ENCODE peak calls at places on chromosomes 1 and 21, in nine cellular contexts. J, P, K, T, B, N, Q, F and R are unnamed samples.

GRCh38 chr1:197868751-197869501 is 33.5 kb upstream of the C1orf53 start:
- DNase-seq in F (peak), T (no peak), N (no peak), P (no peak), K (no peak), J (peak), Q (peak), B (peak), R (peak)

GRCh38 chr1:75412616-75413015 is 198.3 kb downstream of the SLC44A5 start:
- DNase-seq in J (no peak), T (no peak), P (no peak), Q (no peak), N (no peak), F (peak), K (no peak), B (no peak), R (no peak)

GRCh38 chr1:12460911-12461621 is 156.9 kb downstream of the DHRS3 start:
- DNase-seq in B (no peak), N (no peak), T (no peak), P (no peak), K (no peak), F (peak), Q (peak), J (peak), R (no peak)

GRCh38 chr1:234997201-234998173 is 131.2 kb downstream of the TOMM20 start:
- DNase-seq in B (peak), Q (peak), T (peak), K (peak), P (no peak), N (peak), J (peak), F (peak), R (peak)

GRCh38 chr1:8002329-8003320 is 23.5 kb downstream of the ERRFI1 start:
- DNase-seq in Q (no peak), F (peak), N (no peak), J (no peak), K (no peak), P (no peak), B (no peak), T (no peak), R (no peak)

GRCh38 chr1:168468042-168468809 is 75.6 kb downstream of the XCL2 start:
- DNase-seq in J (no peak), F (peak), B (no peak), P (no peak), T (no peak), N (no peak), K (no peak), Q (no peak), R (no peak)

GRCh38 chr1:239976130-239976968 is 115.3 kb upstream of the FMN2 start:
- DNase-seq in N (no peak), J (peak), P (no peak), B (peak), Q (peak), F (peak), T (no peak), K (no peak), R (peak)

GRCh38 chr1:159008744-159009188 is 941 bp upstream of the IFI16 start:
- DNase-seq in F (no peak), P (peak), K (no peak), T (no peak), Q (peak), N (no peak), B (no peak), J (peak), R (no peak)

GRCh38 chr1:150549496-150550221 is 451 bp downstream of the ADAMTSL4 start:
- DNase-seq in N (no peak), J (no peak), F (no peak), K (no peak), Q (peak), T (peak), B (no peak), P (no peak), R (no peak)

GRCh38 chr1:219385786-219386427 is 212.2 kb downstream of the LYPLAL1 start:
- DNase-seq in Q (no peak), K (peak), J (peak), F (peak), T (no peak), B (peak), P (no peak), N (no peak), R (no peak)

GRCh38 chr1:38006008-38006828 is 904 bp upstream of the FHL3 start:
- DNase-seq in Q (no peak), F (no peak), J (no peak), T (no peak), P (no peak), K (peak), B (no peak), N (no peak), R (no peak)

GRCh38 chr21:29436650-29437049 is 137.9 kb downstream of the BACH1 start:
- DNase-seq in Q (no peak), J (no peak), P (no peak), T (no peak), K (no peak), F (no peak), N (no peak), B (no peak), R (no peak)

GRCh38 chr1:107076846-107077245 is 20.4 kb downstream of the PRMT6 start:
- DNase-seq in J (peak), F (peak), Q (no peak), P (no peak), T (no peak), K (no peak), B (peak), N (no peak), R (peak)

GRCh38 chr1:206419783-206420182 is 50.5 kb upstream of the IKBKE start:
- DNase-seq in T (no peak), K (no peak), N (no peak), B (no peak), P (no peak), F (peak), J (peak), Q (no peak), R (no peak)

GRCh38 chr1:31524196-31524967 is 51.9 kb upstream of the TINAGL1 start:
- DNase-seq in T (no peak), N (peak), F (no peak), B (no peak), P (no peak), Q (no peak), K (no peak), J (no peak), R (no peak)

GRCh38 chr1:58816747-58817221 is 32.9 kb upstream of the JUN start:
- DNase-seq in J (peak), N (no peak), T (no peak), Q (no peak), P (no peak), F (peak), K (no peak), B (no peak), R (no peak)

GRCh38 chr1:242132446-242132845 is 133.5 kb upstream of the MAP1LC3C start:
- DNase-seq in F (no peak), Q (no peak), P (no peak), N (no peak), T (no peak), K (no peak), B (no peak), J (no peak), R (no peak)

GRCh38 chr1:221715321-221716169 is 26.3 kb downstream of the DUSP10 start:
- DNase-seq in J (peak), K (no peak), B (no peak), Q (no peak), P (no peak), F (peak), T (no peak), N (no peak), R (peak)

GRCh38 chr1:8118031-8118451 is 91.9 kb upstream of the ERRFI1 start:
- DNase-seq in K (no peak), J (no peak), N (no peak), T (no peak), P (no peak), B (no peak), F (peak), Q (no peak), R (no peak)

GRCh38 chr1:111475706-111476105 is 1.9 kb downstream of the C1orf162 start:
- DNase-seq in N (no peak), F (no peak), B (no peak), K (no peak), T (no peak), P (no peak), J (no peak), Q (no peak), R (no peak)

GRCh38 chr1:234842726-234843641 is 233.0 kb upstream of the IRF2BP2 start:
- DNase-seq in K (peak), N (no peak), T (no peak), Q (no peak), J (peak), B (no peak), F (peak), P (peak), R (no peak)

GRCh38 chr1:167365360-167365759 is 144.7 kb downstream of the POU2F1 start:
- DNase-seq in F (no peak), B (no peak), K (no peak), T (no peak), J (no peak), P (no peak), N (no peak), Q (no peak), R (no peak)

GRCh38 chr1:242842094-242842493 is 317.6 kb upstream of the PLD5 start:
- DNase-seq in J (no peak), N (no peak), P (no peak), B (no peak), T (no peak), K (no peak), F (no peak), Q (no peak), R (no peak)

GRCh38 chr1:115654125-115654524 is 12.4 kb downstream of the VANGL1 start:
- DNase-seq in P (no peak), J (no peak), B (no peak), Q (no peak), N (no peak), T (no peak), F (no peak), K (no peak), R (no peak)

GRCh38 chr1:2975466-2976179 is 45.6 kb upstream of the ACTRT2 start:
- DNase-seq in N (no peak), B (no peak), P (no peak), F (no peak), T (peak), Q (no peak), K (no peak), J (no peak), R (no peak)

GRCh38 chr1:220772846-220773245 is 13.9 kb upstream of the MTARC1 start:
- DNase-seq in P (no peak), Q (no peak), F (no peak), T (no peak), N (no peak), K (no peak), J (no peak), B (no peak), R (no peak)

GRCh38 chr1:160862151-160863061 is at the start of gene CD244:
- DNase-seq in B (no peak), F (no peak), Q (peak), K (peak), T (peak), J (no peak), P (peak), N (peak), R (no peak)

GRCh38 chr1:28501925-28502324 is 3.9 kb upstream of the RCC1 start:
- DNase-seq in Q (no peak), T (no peak), B (no peak), N (no peak), F (no peak), K (no peak), P (no peak), J (no peak), R (no peak)
- H3K27ac ChIP-seq in Q (peak), T (no peak), B (peak), N (no peak), F (no peak), K (no peak), P (no peak), J (no peak), R (no peak)

GRCh38 chr1:155964193-155964592 is 14.2 kb downstream of the ARHGEF2 start:
- DNase-seq in J (no peak), N (no peak), P (no peak), Q (no peak), K (no peak), T (no peak), F (no peak), B (no peak), R (no peak)

GRCh38 chr1:155968670-155969069 is 9.7 kb downstream of the ARHGEF2 start:
- DNase-seq in Q (no peak), P (no peak), T (no peak), B (no peak), N (no peak), K (peak), J (peak), F (peak), R (peak)

GRCh38 chr1:155966750-155967149 is 11.6 kb downstream of the ARHGEF2 start:
- DNase-seq in P (no peak), T (no peak), K (no peak), F (no peak), B (no peak), N (no peak), Q (no peak), J (no peak), R (no peak)

GRCh38 chr1:155967410-155968400 is 10.6 kb downstream of the ARHGEF2 start:
- DNase-seq in Q (no peak), K (peak), J (no peak), F (no peak), B (no peak), P (no peak), N (no peak), T (no peak), R (no peak)

GRCh38 chr1:155966135-155966534 is 12.2 kb downstream of the ARHGEF2 start:
- DNase-seq in K (no peak), N (no peak), Q (no peak), F (no peak), P (no peak), J (no peak), B (no peak), T (no peak), R (no peak)
- TF ChIP-seq CTCF in K (no peak), N (no peak), Q (no peak), F (peak), P (no peak), J (peak), B (peak), T (no peak), R (peak)

GRCh38 chr1:71522721-71523120 is 441.9 kb upstream of the ZRANB2 start:
- DNase-seq in J (no peak), F (peak), K (no peak), B (no peak), Q (no peak), P (no peak), N (no peak), T (no peak), R (no peak)

GRCh38 chr1:71526824-71527223 is 446.0 kb upstream of the ZRANB2 start:
- DNase-seq in Q (no peak), T (no peak), F (no peak), J (no peak), B (no peak), K (no peak), N (no peak), P (no peak), R (no peak)

GRCh38 chr1:71521655-71522264 is 440.9 kb upstream of the ZRANB2 start:
- DNase-seq in P (no peak), N (no peak), Q (peak), K (no peak), B (no peak), F (peak), T (no peak), J (peak), R (peak)
- H3K27ac ChIP-seq in P (no peak), N (no peak), Q (no peak), K (no peak), B (no peak), F (no peak), T (no peak), J (no peak), R (no peak)

DNA sequence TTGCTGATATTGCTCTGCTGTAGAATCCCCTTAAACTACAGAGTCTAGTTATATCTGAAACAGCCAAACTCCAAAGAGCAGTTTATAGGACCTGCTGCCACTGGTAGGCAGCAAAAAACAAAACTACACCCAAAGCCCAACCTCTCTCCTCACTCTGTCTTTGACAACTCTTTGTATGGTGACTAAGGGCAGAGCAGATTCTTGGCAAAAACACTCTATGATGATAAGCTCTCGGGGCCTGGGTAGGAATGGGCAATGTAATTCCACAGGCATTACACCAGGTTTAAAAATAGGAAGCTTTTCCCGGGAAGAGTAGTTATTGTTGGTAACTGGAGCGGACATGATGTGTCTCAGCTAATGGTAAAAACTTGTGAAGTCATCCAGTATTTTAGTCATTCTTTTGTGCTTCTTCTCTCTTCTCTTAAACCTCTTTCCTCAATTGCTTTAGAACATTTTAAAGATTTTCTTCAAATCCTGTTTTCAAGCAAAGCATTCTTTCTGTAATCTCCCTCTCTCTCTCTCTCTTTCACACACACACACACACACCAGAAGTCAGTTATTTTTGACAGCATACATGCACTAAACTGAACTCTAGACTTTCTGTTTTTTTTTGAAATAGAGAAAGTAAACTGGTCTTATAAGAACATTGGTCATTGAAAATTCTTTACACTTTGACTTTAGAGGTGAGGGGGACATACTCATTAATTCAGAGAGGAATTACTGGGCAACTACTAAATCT is 193.5 kb downstream of the PAPPA2 start:
- DNase-seq in T (no peak), J (peak), B (no peak), F (peak), K (peak), P (no peak), Q (no peak), N (no peak), R (no peak)
- TF ChIP-seq CTCF in T (no peak), J (no peak), B (no peak), F (no peak), K (no peak), P (no peak), Q (no peak), N (no peak), R (no peak)

DNA sequence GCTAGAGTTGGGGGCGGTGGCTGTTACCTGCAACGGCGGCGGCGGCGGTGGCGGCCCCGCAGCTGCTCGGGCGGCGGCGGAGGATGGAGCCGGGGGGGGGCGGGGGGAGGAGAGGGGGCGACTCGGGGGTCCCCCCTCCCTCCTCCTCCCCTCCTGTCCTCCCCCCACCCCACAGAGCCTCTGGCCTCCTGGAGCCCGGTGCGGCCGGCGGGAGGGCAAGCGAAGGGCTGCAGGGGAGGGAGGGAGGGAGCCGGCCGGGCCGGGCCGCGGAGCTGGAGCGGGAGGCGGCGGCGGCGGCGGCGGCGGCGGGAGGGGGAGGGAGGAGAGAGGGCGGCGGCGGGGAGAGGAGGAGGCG is at the start of gene AKT3:
- DNase-seq in K (no peak), T (peak), N (peak), B (no peak), F (no peak), J (no peak), P (no peak), Q (no peak), R (no peak)
- H3K27ac ChIP-seq in K (peak), T (peak), N (peak), B (no peak), F (peak), J (peak), P (peak), Q (peak), R (peak)

DNA sequence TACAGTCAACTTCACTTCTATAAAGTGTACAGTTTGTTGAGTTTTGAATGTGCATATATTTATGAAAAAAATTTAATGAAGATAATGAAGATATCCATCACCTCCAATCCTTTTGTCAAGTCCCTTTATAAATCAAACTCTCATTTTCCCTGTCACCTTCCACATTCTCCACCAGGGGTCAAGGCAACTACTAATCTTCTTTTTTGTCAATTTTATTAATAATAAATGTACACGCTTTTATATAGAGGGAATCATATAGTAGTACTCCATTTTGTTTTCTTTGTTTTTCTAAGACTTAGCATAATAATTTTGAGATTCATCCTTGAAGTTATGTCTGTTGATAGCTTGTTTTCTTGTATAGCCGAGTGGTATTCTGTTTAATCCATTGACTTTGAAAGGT is 1594.2 kb upstream of the PRMT6 start:
- DNase-seq in F (no peak), Q (no peak), P (no peak), N (no peak), B (no peak), J (no peak), K (no peak), T (no peak), R (no peak)
- TF ChIP-seq CTCF in F (no peak), Q (no peak), P (no peak), N (no peak), B (no peak), J (no peak), K (no peak), T (no peak), R (no peak)

GRCh38 chr1:225691377-225691776 is 38.5 kb upstream of the ENAH start:
- DNase-seq in J (peak), K (no peak), B (no peak), F (peak), P (no peak), N (no peak), T (no peak), Q (no peak), R (no peak)
- H3K27ac ChIP-seq in J (no peak), K (no peak), B (no peak), F (no peak), P (no peak), N (no peak), T (peak), Q (peak), R (no peak)

DNA sequence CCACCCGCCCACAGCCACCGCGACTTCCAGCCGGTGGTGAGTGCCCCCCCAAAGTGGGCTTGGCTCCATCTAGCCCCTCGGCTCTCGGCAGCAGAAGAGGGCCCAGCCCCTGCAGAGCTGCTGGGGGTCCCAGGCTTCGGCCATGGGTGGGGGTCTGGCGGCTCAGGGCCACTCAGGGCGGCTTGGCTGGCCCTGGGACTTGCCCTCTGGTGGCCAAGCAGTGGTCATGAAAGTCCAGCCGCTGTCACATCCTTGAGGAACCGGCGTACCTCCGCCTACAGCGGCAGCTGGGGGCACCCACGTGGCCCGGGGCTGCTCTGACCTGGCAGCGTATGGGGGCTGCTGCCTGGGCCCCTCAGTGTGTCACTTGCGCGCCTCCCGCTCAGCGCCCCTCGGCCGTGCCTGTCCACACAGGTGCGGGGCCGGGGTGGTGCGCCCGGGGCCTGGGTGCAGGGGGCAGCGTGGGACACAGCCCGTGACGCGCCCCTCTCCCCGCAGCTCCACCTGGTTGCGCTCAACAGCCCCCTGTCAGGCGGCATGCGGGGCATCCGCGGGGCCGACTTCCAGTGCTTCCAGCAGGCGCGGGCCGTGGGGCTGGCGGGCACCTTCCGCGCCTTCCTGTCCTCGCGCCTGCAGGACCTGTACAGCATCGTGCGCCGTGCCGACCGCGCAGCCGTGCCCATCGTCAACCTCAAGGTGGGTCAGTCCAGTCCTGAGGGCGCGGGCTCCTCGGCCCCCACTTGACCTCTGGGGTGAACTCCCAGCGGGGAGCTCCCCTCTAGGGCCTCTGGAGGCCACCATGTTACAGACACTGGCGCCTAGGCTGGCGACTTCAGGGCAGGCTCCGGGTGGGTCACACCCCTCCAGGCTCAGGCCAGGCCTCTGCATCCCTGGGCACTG is 32.4 kb downstream of the SLC19A1 start:
- DNase-seq in K (peak), B (no peak), P (no peak), Q (no peak), N (peak), F (no peak), T (peak), J (no peak), R (no peak)
- TF ChIP-seq CTCF in K (no peak), B (no peak), P (no peak), Q (no peak), N (no peak), F (no peak), T (no peak), J (no peak), R (peak)